ENCODE peak calls at places on chromosome 1, in eight cellular contexts. X, J, T, I, Q, A, F and M are unnamed samples.
A peak's percentile ranks its signal among the peaks of the same experiment; 100 is the strongest.

GRCh38 chr1:81757398-81758020 is 43.2 kb upstream of the ADGRL2 start:
- DNase-seq in F (no peak), I (no peak), A (no peak), J (no peak), T (no peak), X (no peak), Q (no peak), M (no peak)

GRCh38 chr1:182658055-182658454 is 26.3 kb downstream of the RGS8 start:
- DNase-seq in I (no peak), X (no peak), J (no peak), F (no peak), Q (no peak), T (no peak), A (no peak), M (no peak)

GRCh38 chr1:83055391-83056170 is 943.4 kb downstream of the TTLL7 start:
- DNase-seq in A (no peak), T (no peak), Q (no peak), F (no peak), J (no peak), I (no peak), X (peak; percentile 65), M (no peak)

GRCh38 chr1:218464871-218465270 is 119.7 kb downstream of the TGFB2 start:
- DNase-seq in I (no peak), A (no peak), J (no peak), X (no peak), Q (no peak), F (no peak), T (no peak), M (no peak)

GRCh38 chr1:172909606-172910326 is 141.0 kb downstream of the TNFSF18 start:
- DNase-seq in X (no peak), I (no peak), F (peak; percentile 95), Q (peak; percentile 93), J (no peak), T (no peak), A (no peak), M (no peak)

GRCh38 chr1:240499012-240499411 is 112.9 kb downstream of the GREM2 start:
- DNase-seq in X (no peak), T (no peak), I (no peak), A (no peak), J (no peak), Q (peak; percentile 41), F (peak; percentile 59), M (no peak)

GRCh38 chr1:170929835-170930554 is 5.3 kb upstream of the MROH9 start:
- DNase-seq in Q (peak; percentile 33), I (no peak), J (no peak), T (peak; percentile 19), X (peak; percentile 38), F (peak; percentile 83), A (no peak), M (no peak)

GRCh38 chr1:237261198-237261597 is 219.2 kb downstream of the RYR2 start:
- DNase-seq in J (no peak), Q (no peak), F (no peak), A (no peak), T (no peak), I (no peak), X (no peak), M (no peak)

GRCh38 chr1:220453371-220453770 is 74.6 kb upstream of the MARK1 start:
- DNase-seq in F (no peak), Q (no peak), A (no peak), X (no peak), J (no peak), I (no peak), T (no peak), M (no peak)

DNA sequence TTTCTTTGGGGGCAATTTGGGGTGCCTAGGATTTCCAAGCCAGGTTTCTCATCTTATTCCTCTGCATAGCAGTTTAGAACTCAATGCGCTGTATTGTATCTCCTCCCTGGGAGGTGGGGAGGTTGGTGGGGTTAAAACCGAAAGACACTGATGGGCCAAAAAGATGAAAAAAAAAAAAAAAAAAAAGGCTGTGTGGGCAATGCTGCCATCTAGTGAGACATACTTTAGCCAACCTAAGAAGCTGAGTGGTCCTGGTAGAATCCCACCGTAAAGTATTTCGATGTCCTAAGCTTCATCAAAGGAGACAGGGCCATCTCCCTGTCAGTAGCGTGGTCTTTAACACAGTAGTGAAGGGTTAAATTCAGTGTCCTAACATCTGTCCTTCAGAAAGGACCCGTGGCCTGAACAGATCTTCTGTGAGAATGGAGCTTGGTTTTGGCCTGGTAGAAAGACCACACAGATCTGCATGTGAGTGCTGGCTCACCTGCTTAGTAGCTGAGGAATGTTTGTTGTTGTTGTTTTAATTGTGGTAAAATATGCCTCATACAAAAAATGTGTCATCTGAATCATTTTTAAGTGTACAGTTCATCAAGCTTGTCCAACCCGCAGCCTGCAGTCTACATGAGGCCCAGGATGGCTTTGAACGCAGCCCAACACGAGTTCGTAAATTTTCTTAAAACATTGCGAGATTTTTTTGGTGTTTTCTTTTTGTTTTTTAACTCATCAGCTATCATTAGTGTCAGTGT is 226.2 kb downstream of the KIF26B start:
- DNase-seq in F (no peak), J (no peak), Q (no peak), T (no peak), I (no peak), X (no peak), A (no peak), M (no peak)
- TF ChIP-seq CTCF in F (peak; percentile 72), J (peak; percentile 18), Q (peak; percentile 32), T (no peak), I (no peak), X (no peak), A (no peak), M (peak; percentile 66)

GRCh38 chr1:154517661-154518060 is 15.4 kb upstream of the SHE start:
- DNase-seq in A (no peak), Q (no peak), X (no peak), T (no peak), I (peak; percentile 52), J (no peak), F (no peak), M (no peak)
- TF ChIP-seq CTCF in A (no peak), Q (no peak), X (no peak), T (no peak), I (no peak), J (no peak), F (no peak), M (no peak)

DNA sequence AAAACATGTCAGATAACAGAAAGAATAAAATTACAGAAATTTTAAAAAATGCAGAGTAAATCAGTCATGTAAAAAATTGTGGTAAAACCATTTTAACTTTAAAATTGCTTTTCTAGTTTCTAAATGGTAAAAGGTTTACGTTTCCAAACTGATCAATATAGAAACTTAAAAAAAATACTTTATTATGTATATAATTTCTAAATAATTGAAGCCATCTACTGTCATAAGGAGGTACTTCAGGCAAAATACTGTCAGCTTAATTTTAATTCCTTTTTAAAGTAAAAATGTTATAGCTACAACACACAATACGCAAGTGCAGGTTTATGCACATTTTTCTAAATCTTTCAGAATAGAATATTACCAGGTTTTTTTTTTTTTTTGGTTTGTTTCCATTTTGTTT is 159.9 kb downstream of the HFM1 start:
- DNase-seq in Q (no peak), F (no peak), T (no peak), X (no peak), A (no peak), I (no peak), J (no peak), M (no peak)
- TF ChIP-seq CTCF in Q (no peak), F (peak; percentile 51), T (no peak), X (no peak), A (no peak), I (no peak), J (no peak), M (peak; percentile 70)

GRCh38 chr1:44500181-44501021 is 95.3 kb downstream of the RNF220 start:
- DNase-seq in A (peak; percentile 62), J (no peak), Q (no peak), F (no peak), T (no peak), I (no peak), X (peak; percentile 37), M (no peak)
- TF ChIP-seq CTCF in A (peak; percentile 12), J (peak; percentile 24), Q (peak; percentile 21), F (peak; percentile 45), T (no peak), I (no peak), X (no peak), M (peak; percentile 46)

GRCh38 chr1:188128761-188129160 is 1300.0 kb downstream of the PLA2G4A start:
- DNase-seq in A (no peak), F (peak; percentile 73), T (no peak), Q (peak; percentile 12), J (no peak), X (no peak), I (peak; percentile 51), M (no peak)
- TF ChIP-seq CTCF in A (no peak), F (peak; percentile 72), T (no peak), Q (no peak), J (no peak), X (no peak), I (no peak), M (no peak)

DNA sequence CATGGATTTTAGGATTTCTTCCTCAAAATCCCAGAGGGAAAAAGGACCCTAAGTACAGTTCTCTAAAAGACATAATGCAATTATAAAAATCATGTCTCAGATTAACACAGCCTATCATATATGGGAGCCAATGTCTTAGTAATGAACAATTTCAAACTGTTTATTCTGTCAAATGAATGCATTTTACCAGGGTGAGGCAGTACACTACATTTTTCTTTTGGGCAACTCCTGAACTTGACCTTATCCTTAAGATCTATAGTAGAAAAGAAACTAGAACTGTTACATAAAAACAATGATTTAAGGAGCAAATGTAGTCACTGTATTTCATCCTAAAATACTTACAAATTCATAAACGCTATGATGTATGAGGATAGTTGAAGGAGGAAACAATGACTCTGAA is 226.3 kb upstream of the B3GALT2 start:
- DNase-seq in Q (no peak), X (no peak), A (no peak), F (no peak), J (no peak), T (no peak), I (no peak), M (no peak)
- TF ChIP-seq CTCF in Q (no peak), X (no peak), A (no peak), F (no peak), J (no peak), T (no peak), I (no peak), M (no peak)

GRCh38 chr1:29286194-29286767 is 50.0 kb downstream of the PTPRU start:
- DNase-seq in J (no peak), F (no peak), X (no peak), I (no peak), Q (no peak), T (no peak), A (no peak), M (no peak)
- TF ChIP-seq CTCF in J (no peak), F (no peak), X (no peak), I (no peak), Q (no peak), T (no peak), A (no peak), M (no peak)